ENCODE peak calls at places on chromosomes 11 and 22, in six cellular contexts. One of them, this sample, is unnamed.

GRCh38 chr11:726278-726915 is 20.4 kb downstream of the EPS8L2 start:
- DNase-seq in astrocyte: peak; percentile 53
- DNase-seq in heart left ventricle: no peak
- DNase-seq in RWPE2: peak; percentile 82
- DNase-seq in A549: no peak
- DNase-seq in cardiac muscle cell: peak; percentile 62
- DNase-seq in this sample: peak; percentile 43

GRCh38 chr22:39278040-39278439 is 33.3 kb upstream of the PDGFB start:
- DNase-seq in cardiac muscle cell: no peak
- DNase-seq in A549: no peak
- DNase-seq in RWPE2: no peak
- DNase-seq in heart left ventricle: peak; percentile 75
- DNase-seq in astrocyte: no peak
- DNase-seq in this sample: no peak

GRCh38 chr22:26432619-26433311 is 3.7 kb downstream of the ASPHD2 start:
- DNase-seq in RWPE2: no peak
- DNase-seq in cardiac muscle cell: no peak
- DNase-seq in A549: no peak
- DNase-seq in heart left ventricle: no peak
- DNase-seq in astrocyte: no peak
- DNase-seq in this sample: no peak

GRCh38 chr11:118907749-118908106 is 18.0 kb downstream of the BCL9L start:
- DNase-seq in A549: no peak
- DNase-seq in cardiac muscle cell: no peak
- DNase-seq in astrocyte: no peak
- DNase-seq in heart left ventricle: no peak
- DNase-seq in RWPE2: no peak
- DNase-seq in this sample: no peak

GRCh38 chr11:107951105-107951504 is 22.9 kb downstream of the RAB39A start:
- DNase-seq in cardiac muscle cell: no peak
- DNase-seq in RWPE2: no peak
- DNase-seq in A549: no peak
- DNase-seq in heart left ventricle: no peak
- DNase-seq in astrocyte: no peak
- DNase-seq in this sample: no peak

GRCh38 chr11:71366076-71366475 is 82.1 kb downstream of the DHCR7 start:
- DNase-seq in RWPE2: no peak
- DNase-seq in A549: no peak
- DNase-seq in astrocyte: no peak
- DNase-seq in cardiac muscle cell: no peak
- DNase-seq in heart left ventricle: no peak
- DNase-seq in this sample: no peak

GRCh38 chr11:104782377-104782754 is 115.9 kb downstream of the CASP12 start:
- DNase-seq in heart left ventricle: no peak
- DNase-seq in astrocyte: no peak
- DNase-seq in A549: no peak
- DNase-seq in cardiac muscle cell: no peak
- DNase-seq in RWPE2: no peak
- DNase-seq in this sample: no peak

GRCh38 chr22:18000441-18001039 is 23.8 kb downstream of the MICAL3 start:
- DNase-seq in astrocyte: no peak
- DNase-seq in RWPE2: no peak
- DNase-seq in A549: peak; percentile 24
- DNase-seq in heart left ventricle: no peak
- DNase-seq in cardiac muscle cell: peak; percentile 46
- DNase-seq in this sample: no peak

GRCh38 chr11:66869471-66869870 is 12.6 kb downstream of the LRFN4 start:
- DNase-seq in cardiac muscle cell: no peak
- DNase-seq in RWPE2: no peak
- DNase-seq in heart left ventricle: no peak
- DNase-seq in astrocyte: no peak
- DNase-seq in A549: no peak
- DNase-seq in this sample: no peak

GRCh38 chr11:119741369-119742262 is 12.6 kb upstream of the NECTIN1 start:
- DNase-seq in cardiac muscle cell: peak; percentile 71
- DNase-seq in A549: peak; percentile 20
- DNase-seq in RWPE2: peak; percentile 40
- DNase-seq in heart left ventricle: peak; percentile 49
- DNase-seq in astrocyte: no peak
- DNase-seq in this sample: no peak

GRCh38 chr22:40368016-40368415 is 2.4 kb upstream of the SGSM3 start:
- DNase-seq in A549: no peak
- DNase-seq in heart left ventricle: no peak
- DNase-seq in cardiac muscle cell: no peak
- DNase-seq in RWPE2: no peak
- DNase-seq in astrocyte: no peak
- DNase-seq in this sample: no peak

GRCh38 chr22:44711236-44711560 is 9.2 kb downstream of the PRR5 start:
- DNase-seq in astrocyte: no peak
- DNase-seq in RWPE2: no peak
- DNase-seq in cardiac muscle cell: no peak
- DNase-seq in heart left ventricle: no peak
- DNase-seq in A549: no peak
- DNase-seq in this sample: no peak
- H3K27ac ChIP-seq in astrocyte: no peak overlapping the region
- H3K27ac ChIP-seq in RWPE2: no peak overlapping the region
- H3K27ac ChIP-seq in cardiac muscle cell: peak overlapping the region; percentile 48
- H3K27ac ChIP-seq in heart left ventricle: no peak overlapping the region
- H3K27ac ChIP-seq in A549: no peak overlapping the region
- H3K27ac ChIP-seq in this sample: no peak overlapping the region

GRCh38 chr11:29017941-29018340 is 909.8 kb downstream of the METTL15 start:
- DNase-seq in RWPE2: no peak
- DNase-seq in astrocyte: no peak
- DNase-seq in heart left ventricle: no peak
- DNase-seq in A549: no peak
- DNase-seq in cardiac muscle cell: no peak
- DNase-seq in this sample: no peak

GRCh38 chr11:29006668-29007067 is 898.5 kb downstream of the METTL15 start:
- DNase-seq in A549: no peak
- DNase-seq in RWPE2: no peak
- DNase-seq in astrocyte: no peak
- DNase-seq in cardiac muscle cell: no peak
- DNase-seq in heart left ventricle: no peak
- DNase-seq in this sample: no peak

GRCh38 chr11:29008481-29008880 is 900.3 kb downstream of the METTL15 start:
- DNase-seq in RWPE2: no peak
- DNase-seq in astrocyte: no peak
- DNase-seq in cardiac muscle cell: no peak
- DNase-seq in A549: no peak
- DNase-seq in heart left ventricle: no peak
- DNase-seq in this sample: no peak

GRCh38 chr11:29009426-29009825 is 901.2 kb downstream of the METTL15 start:
- DNase-seq in astrocyte: peak; percentile 82
- DNase-seq in heart left ventricle: no peak
- DNase-seq in A549: no peak
- DNase-seq in RWPE2: no peak
- DNase-seq in cardiac muscle cell: no peak
- DNase-seq in this sample: no peak

GRCh38 chr11:29012507-29012906 is 904.3 kb downstream of the METTL15 start:
- DNase-seq in astrocyte: no peak
- DNase-seq in A549: no peak
- DNase-seq in heart left ventricle: no peak
- DNase-seq in RWPE2: no peak
- DNase-seq in cardiac muscle cell: no peak
- DNase-seq in this sample: no peak
- H3K27ac ChIP-seq in astrocyte: no peak overlapping the region
- H3K27ac ChIP-seq in A549: no peak overlapping the region
- H3K27ac ChIP-seq in heart left ventricle: no peak overlapping the region
- H3K27ac ChIP-seq in RWPE2: no peak overlapping the region
- H3K27ac ChIP-seq in cardiac muscle cell: no peak overlapping the region
- H3K27ac ChIP-seq in this sample: no peak overlapping the region

GRCh38 chr11:68036717-68037239 is 2.0 kb upstream of the TCIRG1 start:
- DNase-seq in RWPE2: no peak
- DNase-seq in cardiac muscle cell: no peak
- DNase-seq in heart left ventricle: peak; percentile 68
- DNase-seq in A549: no peak
- DNase-seq in astrocyte: no peak
- DNase-seq in this sample: no peak
- H3K27ac ChIP-seq in RWPE2: no peak overlapping the region
- H3K27ac ChIP-seq in cardiac muscle cell: peak overlapping the region; percentile 88
- H3K27ac ChIP-seq in heart left ventricle: peak overlapping the region; percentile 96
- H3K27ac ChIP-seq in A549: peak overlapping the region; percentile 96
- H3K27ac ChIP-seq in astrocyte: no peak overlapping the region
- H3K27ac ChIP-seq in this sample: no peak overlapping the region

DNA sequence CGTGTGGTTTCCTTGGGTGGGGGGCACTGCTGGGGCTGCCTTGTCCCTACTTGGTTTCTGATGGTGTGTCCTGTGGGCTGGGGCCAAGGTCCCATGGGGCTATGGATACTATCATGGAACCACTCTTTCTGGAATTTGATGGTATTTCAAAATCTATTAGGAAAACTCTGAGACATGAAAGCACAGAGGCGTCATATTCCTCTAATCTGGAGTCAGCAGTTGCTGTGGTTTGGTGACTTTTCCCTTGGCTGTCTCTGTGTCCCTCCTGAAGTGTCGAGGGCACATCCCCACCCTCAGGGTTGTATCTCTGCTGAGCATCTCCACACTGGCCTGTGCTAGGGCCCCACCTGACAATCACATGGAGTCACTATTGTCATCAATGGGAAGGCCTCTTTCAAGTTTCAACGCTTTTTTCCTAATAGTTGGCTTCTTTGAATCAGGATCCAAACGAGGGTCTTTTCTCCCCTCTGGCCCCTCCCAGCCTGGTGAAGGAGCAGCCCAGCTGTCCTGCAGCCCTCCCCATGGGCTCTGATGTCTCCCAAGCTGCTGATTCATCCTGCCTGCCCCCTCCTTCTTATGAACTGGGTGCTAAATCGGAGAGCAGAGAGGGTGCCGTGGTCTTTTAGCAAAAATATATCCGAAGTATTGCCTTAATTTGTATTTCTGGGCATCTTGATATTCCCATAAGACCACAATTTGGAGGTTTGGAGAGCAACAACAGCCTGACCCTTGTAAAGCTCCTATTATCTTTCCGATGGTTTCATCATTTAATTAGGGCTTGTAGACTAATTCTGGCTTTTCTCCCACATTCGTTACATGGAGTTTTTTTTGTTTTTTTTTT is 38.5 kb downstream of the MED15 start:
- DNase-seq in A549: no peak
- DNase-seq in heart left ventricle: no peak
- DNase-seq in cardiac muscle cell: no peak
- DNase-seq in astrocyte: no peak
- DNase-seq in RWPE2: no peak
- DNase-seq in this sample: no peak
- H3K27ac ChIP-seq in A549: peak overlapping the region; percentile 41
- H3K27ac ChIP-seq in heart left ventricle: no peak overlapping the region
- H3K27ac ChIP-seq in cardiac muscle cell: no peak overlapping the region
- H3K27ac ChIP-seq in astrocyte: no peak overlapping the region
- H3K27ac ChIP-seq in RWPE2: no peak overlapping the region
- H3K27ac ChIP-seq in this sample: no peak overlapping the region